ENCODE peak calls at places on chromosomes 2 and 18, in nine cellular contexts. P is mesenchymal stem cell; O is stimulated activated CD4-positive, alpha-beta T cell treated with anti-CD3 and anti-CD28 coated beads, Interleukin-1b, Interleukin-23, amount 100 ng/mL, for 24 hours; T is M059J; I is DMS153; C is Kasumi-1; Z is NCI-H446; Y is NCI-H460; S is HEK293T. R is an unnamed sample.

GRCh38 chr2:203018181-203018580 is 3.5 kb downstream of the NBEAL1 start:
- DNase-seq in P (peak; percentile 31), I (no peak), T (peak; percentile 3), C (no peak), S (no peak), O (no peak), Y (no peak), Z (no peak), R (no peak)

GRCh38 chr18:7038330-7038846 is 79.2 kb downstream of the LAMA1 start:
- DNase-seq in I (peak; percentile 32), P (peak; percentile 59), S (peak; percentile 65), Y (peak; percentile 97), C (no peak), O (no peak), T (peak; percentile 87), Z (peak; percentile 1), R (peak; percentile 80)

GRCh38 chr2:186309901-186310300 is 176.2 kb upstream of the ZC3H15 start:
- DNase-seq in O (no peak), Z (peak; percentile 51), P (peak; percentile 5), S (no peak), C (no peak), I (no peak), Y (no peak), T (peak; percentile 10), R (no peak)

GRCh38 chr2:42232024-42232423 is 62.9 kb downstream of the EML4 start:
- DNase-seq in C (no peak), S (no peak), Y (no peak), I (no peak), Z (no peak), P (no peak), T (no peak), O (no peak), R (no peak)

GRCh38 chr2:69572640-69573039 is 70.9 kb downstream of the AAK1 start:
- DNase-seq in I (no peak), Y (no peak), O (no peak), C (no peak), P (peak; percentile 57), S (no peak), T (peak; percentile 42), Z (no peak), R (no peak)

GRCh38 chr2:72367530-72368225 is 220.0 kb upstream of the CYP26B1 start:
- DNase-seq in Z (peak; percentile 70), S (peak; percentile 12), P (peak; percentile 92), C (no peak), O (no peak), Y (peak; percentile 72), I (no peak), T (peak; percentile 94), R (no peak)

GRCh38 chr2:134167015-134167414 is 86.9 kb upstream of the MGAT5 start:
- DNase-seq in Z (no peak), T (peak; percentile 26), O (no peak), Y (peak; percentile 11), I (no peak), P (peak; percentile 66), S (no peak), C (no peak), R (no peak)

GRCh38 chr2:142286618-142287017 is 155.8 kb upstream of the LRP1B start:
- DNase-seq in Y (peak; percentile 12), Z (no peak), C (no peak), T (peak; percentile 3), I (no peak), O (no peak), P (no peak), S (peak; percentile 64), R (no peak)

GRCh38 chr2:43519711-43520221 is 76.1 kb downstream of the THADA start:
- DNase-seq in Z (no peak), P (peak; percentile 85), O (no peak), T (peak; percentile 93), Y (no peak), C (peak; percentile 9), I (no peak), S (no peak), R (no peak)

GRCh38 chr2:219597552-219598307 is at the start of gene STK11IP:
- DNase-seq in P (peak; percentile 98), T (peak; percentile 97), I (peak; percentile 95), C (peak; percentile 79), Z (peak; percentile 92), Y (peak; percentile 97), S (peak; percentile 96), O (peak; percentile 86), R (peak; percentile 93)

GRCh38 chr2:207115715-207116364 is 49.9 kb downstream of the KLF7 start:
- DNase-seq in Z (no peak), S (no peak), T (no peak), I (no peak), O (no peak), Y (no peak), P (peak; percentile 55), C (no peak), R (no peak)

R was measured in NCI-H748 treated with DMSO at 0.1 percent for 48 hours.